ENCODE peak calls at places on chromosomes 4 and X, in nine cellular contexts. X is astrocyte; T is AG09309; Z is mammary epithelial cell; R is brain microvascular endothelial cell; V is CD8-positive, alpha-beta T cell; P is neural progenitor cell; O is GM12865; S is WERI-Rb-1. B is an unnamed sample.

GRCh38 chr4:36281384-36282106 is at the start of gene DTHD1:
- DNase-seq in X (no peak), T (no peak), Z (peak; percentile 68), R (no peak), V (peak; percentile 18), P (no peak), O (no peak), S (no peak), B (peak; percentile 15)

GRCh38 chr4:73871911-73872310 is 2.7 kb downstream of the CXCL1 start:
- DNase-seq in X (no peak), T (no peak), Z (no peak), R (no peak), V (no peak), P (no peak), O (no peak), S (no peak), B (no peak)

GRCh38 chr4:89307446-89308160 is at the start of gene GPRIN3:
- DNase-seq in X (peak; percentile 23), T (no peak), Z (no peak), R (peak; percentile 10), V (peak; percentile 68), P (peak; percentile 75), O (no peak), S (peak; percentile 99), B (peak; percentile 42)

GRCh38 chrX:8374041-8374825 is 90.4 kb upstream of the VCX3B start:
- DNase-seq in X (peak; percentile 78), T (no peak), Z (peak; percentile 14), R (no peak), V (no peak), P (no peak), O (no peak), S (no peak), B (no peak)

GRCh38 chr4:28436191-28437080 is 1575.8 kb downstream of the STIM2 start:
- DNase-seq in X (no peak), T (no peak), Z (peak; percentile 85), R (no peak), V (no peak), P (no peak), O (no peak), S (no peak), B (no peak)

GRCh38 chrX:110402855-110403230 is 44.2 kb downstream of the RTL9 start:
- DNase-seq in X (no peak), T (no peak), Z (peak; percentile 55), R (no peak), V (no peak), P (no peak), O (no peak), S (no peak), B (no peak)

GRCh38 chrX:136318895-136319597 is 18.3 kb downstream of the ADGRG4 start:
- DNase-seq in X (no peak), T (no peak), Z (no peak), R (no peak), V (no peak), P (no peak), O (no peak), S (no peak), B (no peak)

GRCh38 chrX:45172890-45173289 is 27.8 kb downstream of the DIPK2B start:
- DNase-seq in X (peak; percentile 42), T (peak; percentile 16), Z (peak; percentile 88), R (peak; percentile 27), V (no peak), P (no peak), O (no peak), S (no peak), B (peak; percentile 58)

GRCh38 chr4:38140643-38141203 is 180.5 kb downstream of the PTTG2 start:
- DNase-seq in X (no peak), T (no peak), Z (no peak), R (no peak), V (no peak), P (no peak), O (no peak), S (no peak), B (no peak)

GRCh38 chr4:153465145-153465544 is 1.0 kb upstream of the TMEM131L start:
- DNase-seq in X (no peak), T (no peak), Z (no peak), R (no peak), V (no peak), P (no peak), O (no peak), S (no peak), B (peak; percentile 31)

GRCh38 chrX:121649414-121649813 is 602.0 kb downstream of the GLUD2 start:
- DNase-seq in X (no peak), T (no peak), Z (no peak), R (no peak), V (no peak), P (no peak), O (no peak), S (no peak), B (no peak)

GRCh38 chr4:71261633-71262121 is 77.1 kb upstream of the SLC4A4 start:
- DNase-seq in X (no peak), T (no peak), Z (no peak), R (no peak), V (no peak), P (no peak), O (peak; percentile 51), S (no peak), B (no peak)

GRCh38 chrX:119688856-119689455 is 4.0 kb downstream of the SEPTIN6 start:
- DNase-seq in X (no peak), T (no peak), Z (no peak), R (no peak), V (peak; percentile 49), P (no peak), O (peak; percentile 64), S (no peak), B (no peak)

GRCh38 chr4:76558391-76559235 is 123.6 kb downstream of the SHROOM3 start:
- DNase-seq in X (peak; percentile 68), T (no peak), Z (no peak), R (no peak), V (no peak), P (peak; percentile 44), O (no peak), S (peak; percentile 29), B (no peak)

DNA sequence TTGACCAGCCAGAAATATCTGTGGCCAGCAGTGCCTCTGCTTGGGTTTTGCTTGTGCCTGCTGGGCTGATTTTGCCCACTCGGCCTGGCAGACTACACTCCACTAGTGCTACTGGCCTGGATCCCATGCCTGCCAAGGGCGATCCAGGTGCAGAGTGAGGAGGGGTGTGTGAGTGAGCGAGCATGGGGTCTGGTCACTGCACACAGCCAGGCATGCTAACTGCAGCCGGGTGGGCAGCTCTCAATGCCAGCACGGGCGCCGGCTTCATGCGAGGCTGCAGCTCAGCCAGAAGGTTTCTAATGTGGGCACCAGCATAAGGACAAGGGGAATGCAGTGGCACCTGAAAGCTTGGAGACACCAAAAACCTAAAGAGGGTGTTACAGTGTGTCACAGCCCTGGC is 1161.4 kb downstream of the FSTL5 start:
- DNase-seq in X (no peak), T (no peak), Z (no peak), R (no peak), V (no peak), P (no peak), O (no peak), S (no peak), B (no peak)
- TF ChIP-seq CTCF in X (no peak), T (no peak), Z (no peak), R (no peak), V (no peak), P (no peak), O (no peak), S (no peak), B (no peak)

GRCh38 chrX:54885740-54886139 is 34.9 kb upstream of the TRO start:
- DNase-seq in X (no peak), T (no peak), Z (no peak), R (no peak), V (no peak), P (no peak), O (no peak), S (no peak), B (no peak)

GRCh38 chrX:54894159-54894558 is 26.5 kb upstream of the TRO start:
- DNase-seq in X (no peak), T (no peak), Z (no peak), R (no peak), V (no peak), P (no peak), O (no peak), S (no peak), B (no peak)

GRCh38 chrX:54891573-54891972 is 29.1 kb upstream of the TRO start:
- DNase-seq in X (peak; percentile 16), T (peak; percentile 2), Z (peak; percentile 37), R (peak; percentile 48), V (peak; percentile 38), P (peak; percentile 54), O (peak; percentile 32), S (peak; percentile 20), B (peak; percentile 39)
- TF ChIP-seq CTCF in X (peak; percentile 33), T (peak; percentile 48), Z (peak; percentile 49), R (peak; percentile 53), V (peak; percentile 18), P (peak; percentile 54), O (peak; percentile 30), S (peak; percentile 48), B (peak; percentile 36)

GRCh38 chrX:48541140-48541814 is 1.8 kb downstream of the TBC1D25 start:
- DNase-seq in X (no peak), T (no peak), Z (no peak), R (no peak), V (no peak), P (no peak), O (peak; percentile 68), S (no peak), B (no peak)

GRCh38 chrX:48538641-48539344 is 721 bp upstream of the TBC1D25 start:
- DNase-seq in X (no peak), T (no peak), Z (no peak), R (no peak), V (peak; percentile 15), P (no peak), O (no peak), S (no peak), B (no peak)

GRCh38 chrX:48540480-48540879 is 966 bp downstream of the TBC1D25 start:
- DNase-seq in X (no peak), T (no peak), Z (no peak), R (no peak), V (no peak), P (peak; percentile 2), O (no peak), S (no peak), B (no peak)

GRCh38 chrX:48540015-48540350 is 469 bp downstream of the TBC1D25 start:
- DNase-seq in X (no peak), T (no peak), Z (peak; percentile 62), R (peak; percentile 12), V (peak; percentile 50), P (no peak), O (peak; percentile 69), S (no peak), B (peak; percentile 28)

GRCh38 chrX:48539345-48540014 is at the start of gene TBC1D25:
- DNase-seq in X (peak; percentile 92), T (peak; percentile 81), Z (peak; percentile 93), R (peak; percentile 96), V (peak; percentile 96), P (peak; percentile 97), O (peak; percentile 98), S (peak; percentile 96), B (peak; percentile 97)
- TF ChIP-seq CTCF in X (no peak), T (peak; percentile 46), Z (peak; percentile 3), R (peak; percentile 49), V (no peak), P (peak; percentile 50), O (peak; percentile 37), S (peak; percentile 31), B (peak; percentile 26)

DNA sequence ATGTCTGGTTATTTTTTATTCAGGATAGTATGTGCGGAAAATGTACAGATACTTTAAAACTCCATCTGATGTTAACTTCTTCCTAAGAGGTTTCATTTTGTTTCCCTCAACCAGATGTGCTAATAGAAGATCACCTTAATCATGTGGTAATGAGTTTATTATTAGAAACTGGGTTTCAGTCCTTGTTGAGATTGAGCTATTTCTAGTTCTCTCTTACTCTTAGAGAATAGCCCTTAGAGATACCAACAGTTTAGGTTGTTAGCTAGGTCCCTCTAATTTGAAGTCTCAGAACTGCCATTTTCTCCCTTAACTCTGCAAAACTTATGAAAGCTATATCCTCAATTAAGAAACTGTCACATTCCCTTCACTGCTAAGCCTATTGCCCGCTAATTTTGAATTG is 13.0 kb downstream of the FAM47A start:
- DNase-seq in X (no peak), T (no peak), Z (no peak), R (no peak), V (no peak), P (no peak), O (no peak), S (no peak), B (no peak)
- TF ChIP-seq CTCF in X (no peak), T (no peak), Z (no peak), R (no peak), V (no peak), P (no peak), O (no peak), S (no peak), B (no peak)

B was measured in fibroblast of lung.